ENCODE peak calls at places on chromosomes 3 and 15, in ten cellular contexts. J, D, L, X, V, A, E, I, K and F are unnamed samples. For H3K4me1, the result is how much of the 10 kb centered on the place peaks cover.

GRCh38 chr15:95024388-95024787 is 793.0 kb downstream of the MCTP2 start:
- DNase-seq in V (no peak), J (no peak), K (no peak), X (peak), A (no peak), D (peak), E (no peak), I (peak), L (peak), F (no peak)

GRCh38 chr3:151866711-151867410 is 6.6 kb upstream of the SUCNR1 start:
- DNase-seq in K (no peak), V (no peak), X (no peak), L (no peak), E (no peak), I (no peak), D (no peak), J (no peak), A (no peak), F (no peak)

GRCh38 chr3:197737319-197737649 is 580 bp upstream of the RUBCN start:
- DNase-seq in L (no peak), J (no peak), D (no peak), E (no peak), X (no peak), A (no peak), K (no peak), I (no peak), V (no peak), F (no peak)

GRCh38 chr3:72953325-72953956 is 43.2 kb upstream of the PPP4R2 start:
- DNase-seq in D (no peak), X (no peak), V (no peak), A (peak), E (no peak), J (no peak), K (no peak), I (no peak), L (peak), F (no peak)

GRCh38 chr3:131491084-131491483 is 11.7 kb downstream of the MRPL3 start:
- DNase-seq in A (no peak), L (no peak), J (no peak), D (no peak), X (no peak), K (no peak), E (no peak), I (no peak), V (no peak), F (no peak)

GRCh38 chr3:27758083-27758482 is 36.0 kb upstream of the EOMES start:
- DNase-seq in E (no peak), A (no peak), D (peak), I (no peak), L (no peak), X (peak), K (no peak), J (no peak), V (no peak), F (peak)

GRCh38 chr3:42632146-42632545 is 21.4 kb upstream of the ZBTB47 start:
- DNase-seq in A (no peak), I (no peak), J (no peak), K (no peak), L (no peak), V (no peak), X (no peak), D (peak), E (no peak), F (no peak)

GRCh38 chr3:62805578-62805977 is 69.6 kb downstream of the CADPS start:
- DNase-seq in D (no peak), K (no peak), X (no peak), I (no peak), E (no peak), A (no peak), V (no peak), L (no peak), J (no peak), F (no peak)

GRCh38 chr15:48493084-48493762 is 152.3 kb downstream of the FBN1 start:
- DNase-seq in D (peak), L (no peak), E (no peak), A (peak), K (no peak), I (no peak), J (no peak), V (peak), X (no peak), F (no peak)

GRCh38 chr3:4036046-4036445 is 236.8 kb downstream of the LRRN1 start:
- DNase-seq in K (no peak), E (no peak), A (no peak), V (no peak), D (no peak), X (no peak), L (no peak), J (no peak), I (no peak), F (no peak)

GRCh38 chr3:56887402-56888025 is 85.8 kb upstream of the ARHGEF3 start:
- DNase-seq in D (no peak), A (no peak), J (no peak), L (no peak), I (no peak), E (no peak), K (no peak), V (no peak), X (no peak), F (no peak)

GRCh38 chr3:45528429-45528828 is 66.1 kb upstream of the LIMD1 start:
- DNase-seq in X (no peak), E (no peak), V (no peak), K (no peak), L (no peak), I (no peak), A (no peak), J (no peak), D (peak), F (no peak)

GRCh38 chr15:42077680-42078079 is 16.7 kb downstream of the PLA2G4D start:
- DNase-seq in E (peak), V (no peak), K (no peak), I (no peak), D (no peak), J (no peak), X (no peak), L (no peak), A (no peak), F (no peak)

GRCh38 chr3:53016236-53016635 is 29.6 kb downstream of the SFMBT1 start:
- DNase-seq in A (no peak), D (peak), X (no peak), J (no peak), V (no peak), L (no peak), I (no peak), E (no peak), K (no peak), F (no peak)

GRCh38 chr3:156218353-156218744 is 98.0 kb downstream of the KCNAB1 start:
- DNase-seq in K (no peak), X (no peak), E (no peak), L (no peak), I (no peak), V (no peak), D (peak), J (no peak), A (no peak), F (no peak)

GRCh38 chr3:113148307-113148703 is 63.1 kb upstream of the BOC start:
- DNase-seq in D (no peak), K (no peak), A (peak), X (no peak), L (no peak), V (no peak), J (no peak), E (peak), I (no peak), F (no peak)

GRCh38 chr3:23668430-23668904 is 137.3 kb upstream of the UBE2E1 start:
- DNase-seq in K (no peak), E (no peak), V (no peak), A (no peak), I (no peak), X (peak), J (no peak), L (no peak), D (peak), F (no peak)

GRCh38 chr3:88434001-88434400 is 284.2 kb downstream of the C3orf38 start:
- DNase-seq in J (no peak), A (no peak), X (no peak), K (no peak), L (no peak), E (no peak), I (no peak), V (no peak), D (no peak), F (no peak)

GRCh38 chr15:99992611-99993231 is 259.5 kb upstream of the LYSMD4 start:
- DNase-seq in V (peak), K (no peak), X (no peak), L (no peak), D (no peak), J (peak), E (no peak), I (no peak), A (peak), F (no peak)

GRCh38 chr15:68124700-68125099 is 70.6 kb downstream of the PIAS1 start:
- DNase-seq in D (no peak), K (no peak), J (no peak), V (no peak), L (no peak), A (no peak), E (no peak), I (no peak), X (no peak), F (no peak)

GRCh38 chr3:9779197-9779596 is 9.4 kb upstream of the CAMK1 start:
- DNase-seq in A (no peak), D (no peak), V (no peak), X (no peak), E (no peak), K (no peak), L (no peak), I (no peak), J (no peak), F (no peak)

GRCh38 chr3:40192628-40193027 is 116.9 kb upstream of the EIF1B start:
- DNase-seq in J (no peak), E (no peak), L (peak), K (no peak), A (no peak), X (no peak), I (no peak), V (no peak), D (no peak), F (no peak)

GRCh38 chr3:20546636-20547035 is 360.6 kb upstream of the SGO1 start:
- DNase-seq in J (no peak), K (no peak), V (no peak), E (no peak), I (no peak), A (no peak), X (no peak), L (no peak), D (peak), F (no peak)

GRCh38 chr3:142844339-142844977 is 44.4 kb downstream of the PCOLCE2 start:
- DNase-seq in E (no peak), J (no peak), D (peak), K (no peak), X (peak), V (no peak), I (peak), L (peak), A (no peak), F (no peak)

GRCh38 chr3:45311953-45312795 is 76.2 kb upstream of the LARS2 start:
- DNase-seq in A (no peak), I (no peak), V (no peak), J (no peak), X (no peak), E (no peak), L (no peak), K (no peak), D (peak), F (no peak)

GRCh38 chr15:90240856-90241255 is 6.8 kb downstream of the GDPGP1 start:
- DNase-seq in D (no peak), X (no peak), A (no peak), E (no peak), I (no peak), J (no peak), K (no peak), V (no peak), L (no peak), F (no peak)
- H3K4me1 ChIP-seq in D (under half), X (under half), A (under half), E (under half), I (under half), J (under half), K (under half), V (under half), L (under half), F (under half)

DNA sequence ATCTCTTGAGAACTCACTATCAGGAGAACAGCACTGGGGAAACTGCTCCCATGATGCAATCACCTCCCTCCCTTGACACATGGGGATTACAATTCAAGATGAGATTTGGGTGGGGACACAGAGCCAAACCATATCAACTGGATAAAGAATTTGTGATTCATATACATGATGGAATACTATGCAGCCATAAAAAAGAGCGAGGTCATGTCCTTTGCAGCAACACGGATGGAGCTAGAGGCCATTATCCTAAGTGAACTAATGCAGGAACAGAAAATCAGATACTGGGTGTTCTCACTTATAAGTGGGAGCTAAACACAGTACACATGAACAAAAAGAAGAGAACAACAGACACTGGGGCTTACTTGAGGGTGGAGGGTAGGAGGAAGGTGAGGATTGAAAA is 17.0 kb downstream of the SPG11 start:
- DNase-seq in J (no peak), V (no peak), I (no peak), K (no peak), E (no peak), D (no peak), L (no peak), X (no peak), A (no peak), F (no peak)
- H3K4me1 ChIP-seq in J (under half), V (under half), I (under half), K (under half), E (under half), D (under half), L (under half), X (under half), A (under half), F (under half)

DNA sequence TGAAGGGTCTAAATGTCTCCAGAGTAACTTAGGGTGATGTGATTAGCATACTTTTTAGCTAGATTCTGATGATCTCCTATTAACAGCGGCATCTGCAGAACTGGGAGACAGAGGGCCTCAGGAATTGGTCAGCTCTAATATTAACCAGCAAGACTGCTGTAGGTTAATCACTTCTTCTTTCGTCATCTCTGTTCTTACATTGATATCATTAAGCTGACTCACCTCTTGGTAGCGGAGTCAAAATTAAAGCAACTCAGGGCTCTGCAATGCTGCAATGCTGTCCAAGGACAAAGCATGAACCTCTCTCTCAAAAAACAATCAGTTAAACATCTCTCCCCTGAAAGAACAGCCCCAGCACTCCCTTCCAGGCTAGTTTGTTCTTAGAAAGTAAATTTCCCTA is 57.5 kb upstream of the TRA2B start:
- DNase-seq in E (no peak), J (no peak), L (no peak), X (no peak), K (no peak), D (peak), V (no peak), A (no peak), I (no peak), F (peak)
- H3K4me1 ChIP-seq in E (under half), J (under half), L (under half), X (under half), K (under half), D (under half), V (under half), A (under half), I (under half), F (under half)

DNA sequence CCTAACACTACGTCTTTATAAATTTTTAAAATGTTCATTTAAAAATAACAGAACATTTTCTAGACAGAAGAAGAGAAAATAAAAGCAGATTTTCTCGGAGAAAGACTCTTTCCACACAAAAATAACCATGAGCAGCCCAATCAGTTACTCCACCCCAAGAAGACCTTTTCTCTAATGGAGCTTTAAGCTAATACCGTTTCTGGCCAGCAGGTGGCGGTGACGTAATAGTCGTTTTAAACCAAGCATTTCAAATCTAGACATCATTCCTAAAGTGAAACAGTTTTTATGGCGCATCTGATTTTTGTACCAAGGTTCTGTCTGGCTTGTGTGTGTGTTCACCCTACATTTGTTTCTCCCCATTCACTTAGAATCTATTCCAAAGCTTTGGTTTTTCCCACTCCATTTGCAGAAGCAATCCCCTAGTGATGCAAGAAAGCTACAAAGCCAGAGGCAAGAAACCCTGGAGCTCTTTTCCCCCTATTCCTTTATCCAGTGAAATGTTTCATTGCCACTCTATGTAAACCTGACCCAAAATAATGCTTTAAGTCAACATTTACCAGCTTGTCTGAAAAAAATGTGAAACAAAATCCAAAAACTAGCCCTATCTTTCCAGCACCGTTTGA is 336.7 kb upstream of the IGF1R start:
- DNase-seq in J (peak), I (peak), K (peak), V (peak), X (peak), A (peak), D (peak), L (peak), E (peak), F (peak)
- H3K4me1 ChIP-seq in J (under half), I (under half), K (under half), V (under half), X (under half), A (under half), D (under half), L (under half), E (under half), F (under half)

GRCh38 chr3:47163990-47164848 is at the start of gene SETD2:
- DNase-seq in E (peak), A (peak), I (peak), X (peak), J (peak), L (peak), K (peak), V (peak), D (peak), F (peak)

GRCh38 chr3:47163023-47163989 is 607 bp downstream of the SETD2 start:
- DNase-seq in D (peak), I (peak), V (peak), X (no peak), J (peak), K (peak), E (peak), L (peak), A (peak), F (peak)

GRCh38 chr3:47159820-47160219 is 4.1 kb downstream of the SETD2 start:
- DNase-seq in V (no peak), L (no peak), D (no peak), E (no peak), A (no peak), J (no peak), K (no peak), X (no peak), I (no peak), F (no peak)

GRCh38 chr3:47161983-47162694 is 1.8 kb downstream of the SETD2 start:
- DNase-seq in J (no peak), L (no peak), K (no peak), A (no peak), I (no peak), D (no peak), V (no peak), E (no peak), X (no peak), F (no peak)

GRCh38 chr3:47162695-47163022 is 1.3 kb downstream of the SETD2 start:
- DNase-seq in E (no peak), V (no peak), I (peak), K (no peak), J (no peak), D (peak), L (peak), X (no peak), A (no peak), F (no peak)
- H3K4me1 ChIP-seq in E (under half), V (half or more), I (under half), K (half or more), J (under half), D (under half), L (under half), X (under half), A (under half), F (half or more)

GRCh38 chr15:66617137-66618090 is 51.6 kb upstream of the LCTL start:
- DNase-seq in E (peak), I (no peak), D (peak), V (peak), L (no peak), K (peak), J (peak), X (no peak), A (peak), F (peak)
- H3K4me1 ChIP-seq in E (under half), I (under half), D (under half), V (under half), L (under half), K (under half), J (under half), X (under half), A (under half), F (under half)

DNA sequence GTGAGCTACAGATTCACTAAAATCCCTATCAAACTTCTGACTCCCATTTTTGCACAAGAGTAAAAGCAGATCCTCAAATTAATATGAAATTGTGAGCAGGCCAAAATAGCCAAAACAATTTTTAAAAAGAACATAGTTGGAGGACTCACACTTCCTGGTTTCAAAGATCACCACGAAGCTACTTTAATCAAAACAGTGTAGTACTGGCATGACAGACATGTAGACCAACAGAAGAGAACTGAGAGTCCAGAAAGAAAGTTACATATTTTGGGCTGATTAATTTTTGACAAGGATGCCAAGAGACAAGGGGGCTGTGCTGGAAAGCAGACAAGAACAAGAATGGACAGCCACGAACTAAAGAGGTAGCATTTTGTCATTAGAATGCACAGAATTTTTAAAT is 14.2 kb downstream of the RYK start:
- DNase-seq in V (no peak), I (no peak), J (no peak), A (no peak), E (no peak), K (no peak), L (no peak), X (no peak), D (no peak), F (no peak)
- H3K4me1 ChIP-seq in V (half or more), I (under half), J (under half), A (under half), E (under half), K (half or more), L (under half), X (under half), D (under half), F (under half)